ENCODE peak calls at places on chromosomes 16 and 17, in seven cellular contexts. H is nucleus accumbens, Q is HTR-8/SVneo, A is mucosa of gallbladder, J is activated gamma-delta T cell treated with Interleukin-2 at 50 U/mL for 16 hours, L is AML-193, E is HCEC 1CT. N is an unnamed sample.
A peak's percentile ranks its signal among the peaks of the same experiment; 100 is the strongest.

GRCh38 chr17:33390479-33391027 is 97.5 kb upstream of the ASIC2 start:
- DNase-seq in J (no peak), Q (no peak), A (no peak), L (no peak), H (no peak), E (no peak), N (no peak)

GRCh38 chr17:73189417-73190099 is 3.3 kb upstream of the COG1 start:
- DNase-seq in L (peak; percentile 85), E (peak; percentile 64), J (no peak), H (peak; percentile 8), A (peak; percentile 48), Q (peak; percentile 86), N (no peak)

GRCh38 chr17:43114101-43114691 is 11.0 kb downstream of the BRCA1 start:
- DNase-seq in A (no peak), J (no peak), E (no peak), L (no peak), H (no peak), Q (no peak), N (no peak)

GRCh38 chr16:81703177-81704155 is 75.6 kb upstream of the PLCG2 start:
- DNase-seq in E (peak; percentile 87), Q (peak; percentile 66), H (peak; percentile 28), A (no peak), J (no peak), L (no peak), N (no peak)

GRCh38 chr16:81778861-81779539 is at the start of gene PLCG2:
- DNase-seq in A (peak; percentile 80), E (peak; percentile 25), L (peak; percentile 60), H (peak; percentile 11), Q (peak; percentile 67), J (peak; percentile 72), N (no peak)

GRCh38 chr16:81437860-81438259 is 6.7 kb upstream of the CMIP start:
- DNase-seq in E (no peak), Q (no peak), J (no peak), A (no peak), H (no peak), L (peak; percentile 12), N (no peak)

GRCh38 chr16:22284637-22285515 is 12.3 kb upstream of the POLR3E start:
- DNase-seq in J (no peak), H (no peak), L (no peak), E (no peak), A (no peak), Q (no peak), N (no peak)

GRCh38 chr16:4081577-4082021 is 34.6 kb downstream of the ADCY9 start:
- DNase-seq in Q (no peak), J (peak; percentile 21), H (peak; percentile 54), A (peak; percentile 6), E (no peak), L (no peak), N (no peak)

GRCh38 chr16:70688266-70688742 is 2.5 kb upstream of the MTSS2 start:
- DNase-seq in E (peak; percentile 63), L (no peak), Q (no peak), A (peak; percentile 52), H (peak; percentile 85), J (no peak), N (no peak)

GRCh38 chr17:28426081-28426519 is 20.1 kb upstream of the SLC46A1 start:
- DNase-seq in A (no peak), H (no peak), E (no peak), J (no peak), Q (peak; percentile 29), L (no peak), N (no peak)

GRCh38 chr17:75565066-75565465 is 22.5 kb upstream of the MYO15B start:
- DNase-seq in A (no peak), L (no peak), H (no peak), J (no peak), E (peak; percentile 18), Q (peak; percentile 85), N (no peak)

GRCh38 chr17:78421534-78422266 is 43.3 kb downstream of the PGS1 start:
- DNase-seq in J (peak; percentile 71), A (peak; percentile 62), L (peak; percentile 67), Q (peak; percentile 95), E (peak; percentile 42), H (peak; percentile 16), N (peak; percentile 7)

GRCh38 chr17:14780116-14780515 is 479.2 kb downstream of the HS3ST3B1 start:
- DNase-seq in J (no peak), Q (no peak), E (no peak), H (no peak), L (no peak), A (no peak), N (no peak)

GRCh38 chr17:65099941-65100315 is 37.2 kb upstream of the RGS9 start:
- DNase-seq in A (peak; percentile 42), J (peak; percentile 44), H (no peak), L (no peak), Q (no peak), E (peak; percentile 17), N (peak; percentile 84)

GRCh38 chr16:30888856-30889499 is 4.9 kb downstream of the BCL7C start:
- DNase-seq in H (no peak), Q (no peak), J (no peak), L (no peak), E (no peak), A (no peak), N (no peak)

GRCh38 chr17:57614742-57615141 is 130.4 kb downstream of the CCDC182 start:
- DNase-seq in E (no peak), Q (no peak), J (no peak), L (no peak), H (no peak), A (no peak), N (no peak)

GRCh38 chr16:78392585-78393195 is 293.2 kb downstream of the WWOX start:
- DNase-seq in L (no peak), H (no peak), E (no peak), J (no peak), A (no peak), Q (no peak), N (no peak)

GRCh38 chr17:21177401-21177800 is 36.6 kb downstream of the TMEM11 start:
- DNase-seq in E (no peak), J (no peak), H (no peak), A (no peak), L (no peak), Q (no peak), N (no peak)

GRCh38 chr17:31754239-31754945 is 104.7 kb downstream of the COPRS start:
- DNase-seq in E (peak; percentile 98), L (no peak), A (no peak), J (no peak), Q (peak; percentile 36), H (no peak), N (no peak)

GRCh38 chr17:77345260-77345910 is 204.6 kb downstream of the SEC14L1 start:
- DNase-seq in L (no peak), H (no peak), E (no peak), J (peak; percentile 1), A (peak; percentile 9), Q (no peak), N (no peak)

GRCh38 chr17:80717661-80718060 is 173.0 kb downstream of the RPTOR start:
- DNase-seq in E (no peak), J (no peak), A (no peak), Q (no peak), H (no peak), L (no peak), N (no peak)

GRCh38 chr17:61133853-61134252 is 265.8 kb upstream of the TBX2 start:
- DNase-seq in E (no peak), Q (no peak), J (no peak), H (no peak), A (no peak), L (no peak), N (no peak)

GRCh38 chr17:80394629-80395216 is 20.2 kb upstream of the ENDOV start:
- DNase-seq in A (no peak), J (no peak), Q (no peak), L (no peak), H (no peak), E (no peak), N (no peak)

GRCh38 chr17:3528604-3529511 is 28.8 kb downstream of the TRPV3 start:
- DNase-seq in Q (no peak), L (no peak), E (no peak), H (no peak), A (no peak), J (no peak), N (no peak)

GRCh38 chr16:15553313-15554088 is 89.5 kb downstream of the MARF1 start:
- DNase-seq in A (no peak), H (no peak), L (no peak), Q (no peak), E (no peak), J (no peak), N (no peak)

GRCh38 chr17:67578058-67578457 is 139.7 kb upstream of the NOL11 start:
- DNase-seq in J (no peak), A (no peak), Q (no peak), E (no peak), L (no peak), H (no peak), N (peak; percentile 80)

GRCh38 chr16:8869212-8869987 is 594 bp upstream of the CARHSP1 start:
- DNase-seq in J (no peak), L (no peak), Q (no peak), H (no peak), A (no peak), E (peak; percentile 3), N (no peak)

GRCh38 chr16:66444049-66444481 is 17.0 kb downstream of the BEAN1 start:
- DNase-seq in H (no peak), E (no peak), A (no peak), Q (no peak), J (no peak), L (no peak), N (no peak)

GRCh38 chr17:16104189-16104588 is 104.6 kb downstream of the TTC19 start:
- DNase-seq in H (no peak), E (no peak), L (no peak), A (no peak), J (no peak), Q (no peak), N (no peak)

GRCh38 chr16:52069866-52070265 is 477.1 kb downstream of the TOX3 start:
- DNase-seq in Q (no peak), J (no peak), A (no peak), E (no peak), H (no peak), L (no peak), N (no peak)